ENCODE peak calls at places on chromosomes 11 and 22, in six cellular contexts. E, G, P, B, H and X are unnamed samples.

GRCh38 chr22:35131423-35132050 is 65.6 kb downstream of the ISX start:
- DNase-seq in E (no peak), G (no peak), P (no peak), B (peak; percentile 45), H (no peak), X (no peak)

GRCh38 chr11:62445314-62445740 is 26.5 kb downstream of the SCGB1A1 start:
- DNase-seq in E (no peak), G (no peak), P (peak; percentile 53), B (no peak), H (no peak), X (no peak)

GRCh38 chr11:70503201-70503877 is 105.0 kb downstream of the CTTN start:
- DNase-seq in E (no peak), G (no peak), P (no peak), B (no peak), H (no peak), X (no peak)

GRCh38 chr22:29856496-29856895 is 18.4 kb upstream of the ASCC2 start:
- DNase-seq in E (no peak), G (no peak), P (no peak), B (no peak), H (no peak), X (no peak)

GRCh38 chr11:65504671-65505433 is 6.0 kb downstream of the MALAT1 start:
- DNase-seq in E (no peak), G (no peak), P (no peak), B (peak; percentile 10), H (no peak), X (no peak)

GRCh38 chr11:118497831-118498230 is 29.4 kb upstream of the TTC36 start:
- DNase-seq in E (no peak), G (no peak), P (no peak), B (no peak), H (no peak), X (no peak)

GRCh38 chr11:8178297-8178696 is 9.5 kb upstream of the RIC3 start:
- DNase-seq in E (no peak), G (no peak), P (no peak), B (peak; percentile 50), H (no peak), X (no peak)

GRCh38 chr22:19723165-19723989 is at the start of gene GP1BB:
- DNase-seq in E (no peak), G (peak; percentile 37), P (peak; percentile 68), B (peak; percentile 61), H (no peak), X (no peak)

GRCh38 chr22:27299181-27300085 is 502.1 kb downstream of the MN1 start:
- DNase-seq in E (no peak), G (no peak), P (no peak), B (peak; percentile 12), H (no peak), X (no peak)

GRCh38 chr11:13261600-13262061 is 16.0 kb upstream of the BMAL1 start:
- DNase-seq in E (no peak), G (no peak), P (no peak), B (peak; percentile 88), H (peak; percentile 86), X (no peak)

GRCh38 chr11:119025978-119026766 is 4.5 kb downstream of the SLC37A4 start:
- DNase-seq in E (no peak), G (no peak), P (no peak), B (no peak), H (no peak), X (no peak)

GRCh38 chr11:28730336-28730735 is 622.1 kb downstream of the METTL15 start:
- DNase-seq in E (no peak), G (no peak), P (no peak), B (no peak), H (no peak), X (no peak)

GRCh38 chr22:26259510-26259909 is 90.2 kb downstream of the SEZ6L start:
- DNase-seq in E (no peak), G (no peak), P (no peak), B (peak; percentile 86), H (peak; percentile 0), X (peak; percentile 36)

GRCh38 chr11:60710482-60710881 is 11.1 kb downstream of the MS4A8 start:
- DNase-seq in E (no peak), G (no peak), P (no peak), B (peak; percentile 79), H (no peak), X (no peak)

GRCh38 chr22:19477321-19478085 is 1.5 kb downstream of the UFD1 start:
- DNase-seq in E (no peak), G (no peak), P (no peak), B (peak; percentile 4), H (no peak), X (no peak)

GRCh38 chr22:20641198-20641892 is 132.6 kb upstream of the SERPIND1 start:
- DNase-seq in E (no peak), G (no peak), P (peak; percentile 35), B (no peak), H (no peak), X (no peak)

GRCh38 chr11:3106736-3107524 is 49.7 kb upstream of the CARS1 start:
- DNase-seq in E (no peak), G (no peak), P (peak; percentile 20), B (no peak), H (no peak), X (peak; percentile 5)

GRCh38 chr11:3109434-3109833 is 52.2 kb upstream of the CARS1 start:
- DNase-seq in E (no peak), G (no peak), P (no peak), B (no peak), H (no peak), X (no peak)

GRCh38 chr11:3107608-3108182 is 50.5 kb upstream of the CARS1 start:
- DNase-seq in E (no peak), G (no peak), P (peak; percentile 23), B (no peak), H (no peak), X (peak; percentile 6)

GRCh38 chr11:3109921-3110706 is 52.9 kb upstream of the CARS1 start:
- DNase-seq in E (peak; percentile 1), G (no peak), P (peak; percentile 47), B (peak; percentile 82), H (peak; percentile 37), X (no peak)

DNA sequence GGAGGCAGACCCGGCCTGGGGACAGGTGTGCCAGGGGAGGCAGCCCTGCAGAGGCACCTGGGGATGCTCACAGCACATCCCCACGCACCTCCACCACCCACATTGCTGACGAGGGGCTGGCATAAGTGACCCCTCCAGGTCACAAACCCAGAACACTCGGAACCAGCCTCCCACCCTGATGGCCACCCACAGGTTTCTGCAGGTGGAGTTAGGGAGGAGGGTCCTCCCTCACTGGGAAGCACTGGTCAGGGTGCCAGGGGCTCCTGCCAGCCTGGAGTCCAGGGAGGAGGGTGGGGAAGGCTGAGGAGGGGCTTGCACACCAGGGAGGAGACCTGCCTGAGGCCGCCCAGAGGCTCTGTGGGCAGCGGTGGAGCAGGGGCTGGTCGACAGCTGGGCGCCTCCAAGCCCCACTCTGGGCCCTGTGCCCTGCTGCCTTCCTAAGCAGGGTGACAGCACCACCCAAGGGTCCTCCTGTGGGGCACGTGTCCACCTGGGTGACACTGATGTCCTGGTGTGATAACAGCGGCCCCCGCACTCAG is 51.0 kb upstream of the CARS1 start:
- DNase-seq in E (no peak), G (no peak), P (no peak), B (no peak), H (no peak), X (no peak)
- H3K36me3 ChIP-seq in E (peaks cover 34% of the 10 kb centered on the region), G (no peaks in the 10 kb centered on the region), P (peaks cover 37% of the 10 kb centered on the region), B (no peaks in the 10 kb centered on the region), H (no peaks in the 10 kb centered on the region), X (no peaks in the 10 kb centered on the region)

DNA sequence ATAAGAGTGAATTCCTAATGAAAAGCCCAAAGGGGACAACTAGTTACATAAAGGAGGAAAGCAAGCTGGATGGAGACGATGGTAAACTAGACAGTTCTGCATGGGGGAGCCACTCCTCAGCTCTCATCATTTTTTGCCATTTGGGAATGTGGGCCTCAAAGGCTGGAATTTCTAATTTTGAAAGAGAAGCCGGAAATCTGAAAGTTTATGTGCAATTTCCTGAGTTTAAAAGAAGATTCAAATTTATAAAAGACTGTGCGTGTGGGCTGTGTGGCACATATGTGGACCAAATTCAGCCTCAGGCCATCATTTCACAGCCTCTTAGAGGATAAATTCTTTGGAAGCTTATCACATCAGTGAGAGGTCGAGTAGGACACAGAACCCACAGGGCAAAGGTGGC is 18.3 kb upstream of the CRY2 start:
- DNase-seq in E (no peak), G (no peak), P (no peak), B (no peak), H (no peak), X (no peak)
- H3K36me3 ChIP-seq in E (no peaks in the 10 kb centered on the region), G (no peaks in the 10 kb centered on the region), P (no peaks in the 10 kb centered on the region), B (no peaks in the 10 kb centered on the region), H (no peaks in the 10 kb centered on the region), X (no peaks in the 10 kb centered on the region)

GRCh38 chr22:24170632-24171031 is 10.7 kb upstream of the SUSD2 start:
- DNase-seq in E (no peak), G (no peak), P (no peak), B (no peak), H (no peak), X (no peak)

GRCh38 chr22:24169439-24170058 is 11.7 kb upstream of the SUSD2 start:
- DNase-seq in E (no peak), G (no peak), P (no peak), B (no peak), H (no peak), X (no peak)

GRCh38 chr22:24170189-24170588 is 11.1 kb upstream of the SUSD2 start:
- DNase-seq in E (no peak), G (no peak), P (no peak), B (no peak), H (no peak), X (no peak)

GRCh38 chr22:24175160-24175808 is 6.0 kb upstream of the SUSD2 start:
- DNase-seq in E (peak; percentile 55), G (peak; percentile 50), P (peak; percentile 83), B (peak; percentile 84), H (peak; percentile 31), X (peak; percentile 83)

DNA sequence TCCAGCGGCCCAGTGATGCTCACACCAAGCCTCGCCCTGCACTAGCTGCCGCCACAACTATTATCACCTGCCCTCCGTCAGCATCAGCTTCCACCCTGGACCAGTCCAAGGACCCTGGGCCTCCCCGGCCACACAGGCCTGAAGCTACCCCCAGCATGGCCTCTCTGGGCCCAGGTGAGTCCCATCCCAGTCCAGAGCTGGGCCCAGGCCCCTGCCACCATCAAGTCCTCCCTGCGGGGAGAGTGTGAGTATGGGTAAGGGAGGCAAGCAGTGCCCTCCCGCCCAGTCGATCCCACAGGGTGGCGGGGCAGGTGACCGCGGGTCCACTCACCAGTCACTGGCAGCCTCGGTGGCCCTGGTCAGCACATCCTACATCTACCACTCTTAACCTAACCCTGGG is 9.5 kb upstream of the SUSD2 start:
- DNase-seq in E (no peak), G (no peak), P (no peak), B (no peak), H (no peak), X (no peak)
- H3K36me3 ChIP-seq in E (peaks cover 62% of the 10 kb centered on the region), G (peaks cover 70% of the 10 kb centered on the region), P (peaks cover 92% of the 10 kb centered on the region), B (no peaks in the 10 kb centered on the region), H (peaks cover 13% of the 10 kb centered on the region), X (peaks cover 10% of the 10 kb centered on the region)

DNA sequence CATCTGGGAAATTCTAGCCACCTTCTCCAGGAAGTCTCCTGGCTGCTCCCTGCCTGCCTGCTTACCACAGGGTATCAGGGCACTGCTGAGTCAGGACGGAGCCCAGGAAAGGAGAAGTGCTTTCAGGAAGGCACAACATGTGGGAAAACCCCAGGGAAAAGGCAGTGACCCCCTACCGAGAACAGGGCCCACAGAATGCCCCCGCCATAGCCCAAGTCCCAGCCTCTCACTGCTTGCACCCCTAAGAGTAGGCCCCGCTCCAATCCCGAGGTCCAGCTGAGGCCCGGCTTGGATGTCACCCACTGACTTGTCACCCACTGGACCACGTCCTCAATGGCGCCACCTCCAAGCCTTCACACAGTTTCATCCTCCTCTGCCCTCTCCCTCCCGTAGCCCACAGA is 34.1 kb downstream of the ARAP1 start:
- DNase-seq in E (no peak), G (no peak), P (no peak), B (no peak), H (no peak), X (no peak)
- H3K36me3 ChIP-seq in E (no peaks in the 10 kb centered on the region), G (peaks cover 36% of the 10 kb centered on the region), P (peaks cover 31% of the 10 kb centered on the region), B (peaks cover 4% of the 10 kb centered on the region), H (no peaks in the 10 kb centered on the region), X (peaks cover 11% of the 10 kb centered on the region)

GRCh38 chr22:31532060-31532459 is 35.7 kb downstream of the SFI1 start:
- DNase-seq in E (no peak), G (no peak), P (no peak), B (no peak), H (no peak), X (no peak)
- H3K36me3 ChIP-seq in E (no peaks in the 10 kb centered on the region), G (peaks cover 8% of the 10 kb centered on the region), P (peaks cover 7% of the 10 kb centered on the region), B (no peaks in the 10 kb centered on the region), H (no peaks in the 10 kb centered on the region), X (no peaks in the 10 kb centered on the region)